ENCODE peak calls at places on chromosomes 3 and 15, in five cellular contexts. D is NB4, R is left ventricle myocardium inferior, M is OCI-LY7, H is A549. K is an unnamed sample.

GRCh38 chr3:141561426-141562034 is 74.7 kb downstream of the RASA2 start:
- DNase-seq in D (peak), R (no peak), M (peak), H (no peak), K (peak)

GRCh38 chr3:151091685-151092352 is 6.4 kb downstream of the MED12L start:
- DNase-seq in D (peak), R (no peak), M (no peak), H (no peak), K (no peak)

GRCh38 chr3:129441215-129441614 is 1.2 kb downstream of the IFT122 start:
- DNase-seq in D (peak), R (no peak), M (peak), H (no peak), K (no peak)

GRCh38 chr3:128425846-128426127 is 40.9 kb downstream of the DNAJB8 start:
- DNase-seq in D (no peak), R (no peak), M (no peak), H (no peak), K (no peak)

GRCh38 chr3:127074900-127075360 is 92.0 kb downstream of the PLXNA1 start:
- DNase-seq in D (peak), R (no peak), M (peak), H (no peak), K (no peak)

GRCh38 chr3:46908986-46909534 is 31.5 kb downstream of the PTH1R start:
- DNase-seq in D (no peak), R (no peak), M (no peak), H (no peak), K (no peak)

GRCh38 chr15:81828135-81828534 is 217.7 kb downstream of the MEX3B start:
- DNase-seq in D (no peak), R (no peak), M (no peak), H (no peak), K (no peak)

GRCh38 chr15:77693576-77693975 is 60.9 kb upstream of the LINGO1 start:
- DNase-seq in D (no peak), R (no peak), M (no peak), H (no peak), K (no peak)

GRCh38 chr15:61051570-61052031 is 177.5 kb downstream of the RORA start:
- DNase-seq in D (no peak), R (peak), M (peak), H (peak), K (peak)

GRCh38 chr3:37243811-37244748 is 69.7 kb upstream of the LRRFIP2 start:
- DNase-seq in D (peak), R (peak), M (peak), H (peak), K (peak)

GRCh38 chr3:148246286-148246685 is 451.4 kb upstream of the AGTR1 start:
- DNase-seq in D (no peak), R (no peak), M (no peak), H (no peak), K (no peak)

GRCh38 chr3:46417841-46418611 is 11.0 kb downstream of the CCRL2 start:
- DNase-seq in D (no peak), R (no peak), M (no peak), H (no peak), K (no peak)

GRCh38 chr15:78321786-78322185 is 18.4 kb upstream of the CRABP1 start:
- DNase-seq in D (no peak), R (no peak), M (no peak), H (no peak), K (no peak)

GRCh38 chr3:162777118-162777517 is 1280.5 kb downstream of the OTOL1 start:
- DNase-seq in D (no peak), R (no peak), M (no peak), H (no peak), K (no peak)

GRCh38 chr3:106611841-106612240 is 743.0 kb upstream of the CBLB start:
- DNase-seq in D (no peak), R (no peak), M (no peak), H (no peak), K (no peak)

DNA sequence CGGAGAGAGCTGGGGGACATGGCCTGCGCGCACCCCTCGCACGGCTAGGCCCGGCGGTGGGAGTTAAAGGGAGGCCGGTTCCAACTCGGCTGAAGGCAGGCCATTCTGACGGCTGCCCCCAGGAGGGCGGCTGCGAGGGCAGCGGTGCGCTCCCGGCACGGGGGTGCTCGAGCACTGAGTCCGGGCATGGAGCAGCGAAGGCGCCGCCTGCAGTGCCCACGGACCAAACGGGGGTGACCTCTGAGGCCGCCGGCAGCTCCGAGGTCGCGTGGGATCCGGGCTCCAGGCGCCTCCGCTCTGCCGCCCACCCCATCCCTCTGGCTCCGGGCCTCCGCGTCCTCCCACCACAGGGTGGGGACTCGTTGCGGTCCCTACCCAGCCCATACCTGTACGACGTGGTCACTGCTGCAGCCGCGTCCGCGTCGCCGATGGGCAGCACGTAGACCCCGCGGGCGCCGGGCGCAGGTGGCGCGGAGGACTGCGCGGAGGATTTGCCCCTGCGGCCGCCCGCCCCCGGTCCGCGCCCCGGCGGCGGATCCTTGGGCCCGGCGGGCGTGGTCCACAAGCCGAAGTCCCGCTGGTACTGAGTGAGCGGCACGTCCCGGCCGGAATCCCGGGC is 507 bp downstream of the MAP6D1 start:
- DNase-seq in D (peak), R (no peak), M (no peak), H (peak), K (no peak)
- TF ChIP-seq CTCF in D (no peak), R (no peak), M (no peak), H (no peak), K (no peak)

GRCh38 chr3:69563968-69564367 is 175.3 kb upstream of the MITF start:
- DNase-seq in D (no peak), R (no peak), M (no peak), H (no peak), K (no peak)
- TF ChIP-seq CTCF in D (no peak), R (no peak), M (no peak), H (no peak), K (no peak)

DNA sequence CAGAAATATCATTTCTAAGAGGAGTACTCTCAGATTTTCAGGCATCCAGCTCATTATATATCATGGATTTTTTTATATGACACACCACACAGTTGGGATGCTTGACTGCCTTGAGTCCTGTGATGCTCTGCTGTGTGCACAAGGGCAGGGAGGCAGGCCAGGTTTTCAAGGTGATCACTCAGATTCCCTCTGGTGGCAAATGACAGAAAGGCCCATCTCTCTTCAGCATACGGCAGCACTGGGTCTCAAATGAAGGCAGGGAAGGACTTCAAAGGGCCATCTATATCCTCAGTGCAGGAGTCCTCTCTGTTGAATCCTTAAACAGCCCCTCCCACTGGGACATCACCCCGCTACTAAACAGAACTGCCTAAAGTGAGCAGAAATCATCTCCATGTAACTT is 54.8 kb upstream of the MYO5C start:
- DNase-seq in D (no peak), R (no peak), M (no peak), H (no peak), K (no peak)
- TF ChIP-seq CTCF in D (no peak), R (no peak), M (no peak), H (no peak), K (no peak)

DNA sequence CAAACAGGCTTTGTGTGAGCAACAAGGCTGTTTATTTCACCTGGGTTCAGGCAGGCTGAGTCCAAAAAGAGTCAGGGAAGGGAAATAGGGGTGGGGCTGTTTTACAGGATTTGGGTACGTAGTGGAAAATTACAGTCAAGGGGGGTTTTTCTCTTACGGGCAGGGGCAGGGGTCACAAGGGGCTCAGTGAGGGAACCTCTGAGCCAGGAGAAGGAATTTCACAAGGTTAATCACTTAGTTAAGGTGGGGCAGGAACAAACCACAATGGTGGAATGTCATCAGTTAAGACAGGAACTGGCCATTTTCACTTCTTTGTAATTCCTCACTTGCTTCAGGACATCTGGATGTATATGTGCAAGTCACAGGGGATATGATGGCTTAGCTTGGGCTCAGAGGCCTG is 1592.8 kb upstream of the GBE1 start:
- DNase-seq in D (no peak), R (no peak), M (no peak), H (no peak), K (no peak)
- TF ChIP-seq CTCF in D (no peak), R (no peak), M (no peak), H (no peak), K (no peak)

GRCh38 chr15:57547243-57547755 is 44.4 kb upstream of the MYZAP start:
- DNase-seq in D (no peak), R (no peak), M (no peak), H (no peak), K (no peak)
- TF ChIP-seq CTCF in D (no peak), R (no peak), M (no peak), H (no peak), K (no peak)